ENCODE peak calls at places on chromosomes 4 and X, in five cellular contexts. One of them, this sample, is unnamed.

GRCh38 chr4:81757706-81758105 is 286.0 kb upstream of the RASGEF1B start:
- DNase-seq in ascending aorta: no peak
- DNase-seq in cardiac fibroblast: no peak
- DNase-seq in right lobe of liver: no peak
- DNase-seq in breast epithelium: no peak
- DNase-seq in this sample: no peak

GRCh38 chr4:185307136-185307950 is 88.4 kb downstream of the LRP2BP start:
- DNase-seq in breast epithelium: no peak
- DNase-seq in ascending aorta: no peak
- DNase-seq in right lobe of liver: no peak
- DNase-seq in cardiac fibroblast: no peak
- DNase-seq in this sample: no peak

GRCh38 chr4:112923514-112923913 is 125.9 kb upstream of the ANK2 start:
- DNase-seq in ascending aorta: no peak
- DNase-seq in cardiac fibroblast: peak; percentile 4
- DNase-seq in breast epithelium: no peak
- DNase-seq in right lobe of liver: no peak
- DNase-seq in this sample: no peak

GRCh38 chr4:113684534-113685091 is 76.9 kb downstream of the CAMK2D start:
- DNase-seq in cardiac fibroblast: peak; percentile 75
- DNase-seq in breast epithelium: peak; percentile 25
- DNase-seq in right lobe of liver: peak; percentile 75
- DNase-seq in ascending aorta: peak; percentile 17
- DNase-seq in this sample: no peak

GRCh38 chrX:57772637-57773036 is 92.6 kb upstream of the NLRP2B start:
- DNase-seq in ascending aorta: no peak
- DNase-seq in right lobe of liver: no peak
- DNase-seq in breast epithelium: no peak
- DNase-seq in cardiac fibroblast: peak; percentile 6
- DNase-seq in this sample: no peak

GRCh38 chr4:56267558-56267957 is 119.7 kb downstream of the AASDH start:
- DNase-seq in cardiac fibroblast: no peak
- DNase-seq in breast epithelium: no peak
- DNase-seq in ascending aorta: no peak
- DNase-seq in right lobe of liver: no peak
- DNase-seq in this sample: no peak

GRCh38 chr4:101169044-101170014 is 178.0 kb downstream of the PPP3CA start:
- DNase-seq in right lobe of liver: peak; percentile 74
- DNase-seq in ascending aorta: no peak
- DNase-seq in cardiac fibroblast: peak; percentile 85
- DNase-seq in breast epithelium: no peak
- DNase-seq in this sample: peak; percentile 42

GRCh38 chr4:163592207-163592606 is 97.7 kb downstream of the TMA16 start:
- DNase-seq in right lobe of liver: no peak
- DNase-seq in ascending aorta: no peak
- DNase-seq in breast epithelium: no peak
- DNase-seq in cardiac fibroblast: no peak
- DNase-seq in this sample: no peak

GRCh38 chr4:35925806-35926205 is 318.5 kb downstream of the ARAP2 start:
- DNase-seq in right lobe of liver: no peak
- DNase-seq in breast epithelium: no peak
- DNase-seq in ascending aorta: no peak
- DNase-seq in cardiac fibroblast: no peak
- DNase-seq in this sample: no peak

GRCh38 chr4:158929939-158930344 is 161.1 kb downstream of the FNIP2 start:
- DNase-seq in ascending aorta: no peak
- DNase-seq in cardiac fibroblast: peak; percentile 12
- DNase-seq in right lobe of liver: no peak
- DNase-seq in breast epithelium: no peak
- DNase-seq in this sample: no peak

GRCh38 chr4:99853993-99854392 is 37.4 kb downstream of the DAPP1 start:
- DNase-seq in cardiac fibroblast: no peak
- DNase-seq in breast epithelium: no peak
- DNase-seq in right lobe of liver: no peak
- DNase-seq in ascending aorta: no peak
- DNase-seq in this sample: no peak

GRCh38 chr4:47466061-47466785 is 2.7 kb upstream of the COMMD8 start:
- DNase-seq in cardiac fibroblast: no peak
- DNase-seq in ascending aorta: no peak
- DNase-seq in breast epithelium: no peak
- DNase-seq in right lobe of liver: no peak
- DNase-seq in this sample: no peak

GRCh38 chr4:108192056-108192455 is 23.3 kb upstream of the LEF1 start:
- DNase-seq in right lobe of liver: no peak
- DNase-seq in ascending aorta: no peak
- DNase-seq in cardiac fibroblast: no peak
- DNase-seq in breast epithelium: no peak
- DNase-seq in this sample: no peak

GRCh38 chrX:40558590-40558989 is 22.2 kb upstream of the ATP6AP2 start:
- DNase-seq in ascending aorta: no peak
- DNase-seq in cardiac fibroblast: no peak
- DNase-seq in breast epithelium: no peak
- DNase-seq in right lobe of liver: no peak
- DNase-seq in this sample: no peak

GRCh38 chrX:50643525-50644137 is 170.4 kb downstream of the SHROOM4 start:
- DNase-seq in right lobe of liver: no peak
- DNase-seq in breast epithelium: no peak
- DNase-seq in ascending aorta: no peak
- DNase-seq in cardiac fibroblast: no peak
- DNase-seq in this sample: no peak

GRCh38 chrX:111098874-111099273 is 2.9 kb downstream of the PAK3 start:
- DNase-seq in breast epithelium: no peak
- DNase-seq in ascending aorta: no peak
- DNase-seq in cardiac fibroblast: peak; percentile 15
- DNase-seq in right lobe of liver: peak; percentile 41
- DNase-seq in this sample: peak; percentile 42

GRCh38 chr4:95660719-95661118 is 111.9 kb upstream of the UNC5C start:
- DNase-seq in breast epithelium: no peak
- DNase-seq in cardiac fibroblast: no peak
- DNase-seq in right lobe of liver: no peak
- DNase-seq in ascending aorta: no peak
- DNase-seq in this sample: no peak

GRCh38 chrX:6954836-6955235 is 192.7 kb upstream of the STS start:
- DNase-seq in right lobe of liver: no peak
- DNase-seq in ascending aorta: no peak
- DNase-seq in cardiac fibroblast: no peak
- DNase-seq in breast epithelium: no peak
- DNase-seq in this sample: no peak

GRCh38 chr4:63526251-63526650 is 883.0 kb downstream of the TECRL start:
- DNase-seq in cardiac fibroblast: no peak
- DNase-seq in right lobe of liver: no peak
- DNase-seq in ascending aorta: no peak
- DNase-seq in breast epithelium: no peak
- DNase-seq in this sample: no peak

GRCh38 chr4:15757084-15757483 is 21.0 kb upstream of the CD38 start:
- DNase-seq in right lobe of liver: no peak
- DNase-seq in cardiac fibroblast: no peak
- DNase-seq in breast epithelium: no peak
- DNase-seq in ascending aorta: no peak
- DNase-seq in this sample: no peak
- H3K4me3 ChIP-seq in right lobe of liver: no peak overlapping the region
- H3K4me3 ChIP-seq in cardiac fibroblast: no peak overlapping the region
- H3K4me3 ChIP-seq in breast epithelium: no peak overlapping the region
- H3K4me3 ChIP-seq in ascending aorta: no peak overlapping the region
- H3K4me3 ChIP-seq in this sample: no peak overlapping the region

GRCh38 chr4:8320386-8320750 is 50.8 kb downstream of the HTRA3 start:
- DNase-seq in breast epithelium: no peak
- DNase-seq in cardiac fibroblast: no peak
- DNase-seq in ascending aorta: no peak
- DNase-seq in right lobe of liver: peak; percentile 40
- DNase-seq in this sample: peak; percentile 32
- TF ChIP-seq CTCF in breast epithelium: no peak
- TF ChIP-seq CTCF in cardiac fibroblast: no peak
- TF ChIP-seq CTCF in ascending aorta: no peak
- TF ChIP-seq CTCF in right lobe of liver: no peak
- TF ChIP-seq CTCF in this sample: no peak

DNA sequence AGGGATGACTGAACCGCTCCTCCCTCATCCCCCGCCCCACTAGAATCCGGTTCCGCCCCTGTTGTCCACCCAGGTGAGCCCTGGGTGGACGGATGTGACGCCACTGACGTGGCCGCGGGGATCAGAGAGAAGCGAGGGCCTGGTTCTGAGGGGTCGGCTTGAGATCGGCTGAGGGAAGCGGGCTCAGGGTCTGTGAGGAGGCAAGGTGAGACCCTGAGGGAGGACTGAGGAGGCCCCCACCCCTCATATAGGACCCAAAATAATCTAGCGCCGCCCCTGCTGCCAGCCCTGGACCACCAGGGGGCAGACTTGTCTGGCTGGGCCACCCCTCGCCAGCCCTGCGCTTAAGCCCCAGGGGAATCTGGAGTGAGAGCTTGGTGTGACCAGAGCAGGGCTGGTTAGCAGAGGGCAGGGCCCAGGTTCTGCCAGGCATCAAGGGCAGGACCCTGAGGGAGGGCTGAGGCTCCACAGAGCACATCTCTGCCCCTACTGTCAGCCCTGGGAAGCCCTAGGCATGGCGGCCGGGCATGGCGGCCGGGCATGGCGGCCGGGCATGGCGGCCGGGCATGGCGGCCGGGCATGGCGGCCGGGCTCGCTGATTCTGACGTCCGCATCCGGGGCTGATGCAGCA is at the start of gene MAGEA8:
- DNase-seq in right lobe of liver: no peak
- DNase-seq in cardiac fibroblast: no peak
- DNase-seq in breast epithelium: no peak
- DNase-seq in ascending aorta: no peak
- DNase-seq in this sample: no peak
- H3K4me3 ChIP-seq in right lobe of liver: no peak within 1 kb of the TSS
- H3K4me3 ChIP-seq in cardiac fibroblast: no peak within 1 kb of the TSS
- H3K4me3 ChIP-seq in breast epithelium: no peak within 1 kb of the TSS
- H3K4me3 ChIP-seq in ascending aorta: no peak within 1 kb of the TSS
- H3K4me3 ChIP-seq in this sample: no peak within 1 kb of the TSS

GRCh38 chr4:102312447-102312846 is 32.8 kb downstream of the SLC39A8 start:
- DNase-seq in cardiac fibroblast: no peak
- DNase-seq in right lobe of liver: no peak
- DNase-seq in ascending aorta: no peak
- DNase-seq in breast epithelium: no peak
- DNase-seq in this sample: no peak
- TF ChIP-seq CTCF in cardiac fibroblast: no peak
- TF ChIP-seq CTCF in right lobe of liver: no peak
- TF ChIP-seq CTCF in ascending aorta: no peak
- TF ChIP-seq CTCF in breast epithelium: no peak
- TF ChIP-seq CTCF in this sample: no peak